ENCODE peak calls at places on chromosomes 12 and 14, in nine cellular contexts. A, R, M, V, D, I, Q, S and K are unnamed samples.

GRCh38 chr12:57899010-57899662 is 42.2 kb upstream of the ATP23 start:
- DNase-seq in A (peak), R (peak), M (peak), V (no peak), D (no peak), I (peak), Q (peak), S (no peak), K (peak)

GRCh38 chr14:90582166-90582565 is 185.3 kb downstream of the CALM1 start:
- DNase-seq in A (no peak), R (no peak), M (no peak), V (no peak), D (no peak), I (no peak), Q (no peak), S (no peak), K (no peak)

GRCh38 chr12:89858718-89859117 is 150.1 kb upstream of the ATP2B1 start:
- DNase-seq in A (no peak), R (no peak), M (no peak), V (no peak), D (no peak), I (no peak), Q (no peak), S (no peak), K (no peak)

GRCh38 chr14:22812744-22813143 is 2.5 kb downstream of the SLC7A7 start:
- DNase-seq in A (no peak), R (no peak), M (no peak), V (no peak), D (no peak), I (no peak), Q (no peak), S (no peak), K (no peak)

GRCh38 chr14:23168246-23168645 is 15.2 kb downstream of the SLC7A8 start:
- DNase-seq in A (no peak), R (no peak), M (no peak), V (no peak), D (no peak), I (no peak), Q (peak), S (no peak), K (no peak)

GRCh38 chr14:98704441-98704840 is 567.6 kb downstream of the BCL11B start:
- DNase-seq in A (no peak), R (no peak), M (no peak), V (no peak), D (no peak), I (no peak), Q (no peak), S (no peak), K (no peak)

GRCh38 chr14:37060496-37061260 is 111.7 kb downstream of the SLC25A21 start:
- DNase-seq in A (no peak), R (no peak), M (no peak), V (no peak), D (no peak), I (no peak), Q (no peak), S (no peak), K (no peak)

GRCh38 chr12:14716848-14717444 is 20.5 kb upstream of the GUCY2C start:
- DNase-seq in A (peak), R (no peak), M (peak), V (no peak), D (peak), I (no peak), Q (peak), S (peak), K (peak)

GRCh38 chr14:22836301-22837058 is at the start of gene MMP14:
- DNase-seq in A (peak), R (peak), M (peak), V (peak), D (peak), I (peak), Q (peak), S (no peak), K (peak)

DNA sequence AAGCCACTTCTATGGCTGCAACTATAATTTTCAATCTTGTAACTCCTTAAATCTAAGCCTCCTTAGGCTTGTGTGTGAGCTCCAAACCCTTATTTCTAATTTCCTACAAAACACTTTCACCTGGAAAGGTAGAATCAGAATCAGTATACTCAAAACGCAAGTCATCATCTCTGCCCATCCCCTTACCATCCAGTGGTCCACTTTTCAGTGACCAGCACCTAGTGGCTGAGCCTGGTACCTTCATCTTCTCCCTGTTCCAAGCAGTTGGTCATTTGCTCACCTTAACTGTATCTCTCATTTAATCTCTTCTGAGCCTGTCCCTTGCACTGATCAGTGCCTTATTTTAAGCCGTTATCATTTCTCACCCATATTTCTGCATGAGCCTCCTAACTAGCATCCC is 107.9 kb downstream of the PPM1H start:
- DNase-seq in A (no peak), R (no peak), M (no peak), V (no peak), D (no peak), I (no peak), Q (no peak), S (peak), K (no peak)
- TF ChIP-seq CTCF in A (no peak), R (no peak), M (peak), V (no peak), D (no peak), I (no peak), Q (peak), S (no peak), K (no peak)

GRCh38 chr14:100466111-100466856 is 120.9 kb downstream of the BEGAIN start:
- DNase-seq in A (no peak), R (no peak), M (no peak), V (no peak), D (no peak), I (peak), Q (no peak), S (no peak), K (no peak)
- H3K4me3 ChIP-seq in A (no peak), R (no peak), M (no peak), V (no peak), D (no peak), I (no peak), Q (no peak), S (no peak), K (no peak)

GRCh38 chr14:102975662-102976061 is 53.2 kb downstream of the AMN start:
- DNase-seq in A (no peak), R (no peak), M (no peak), V (no peak), D (no peak), I (no peak), Q (no peak), S (no peak), K (no peak)
- TF ChIP-seq CTCF in A (peak), R (no peak), M (no peak), V (no peak), D (no peak), I (no peak), Q (no peak), S (no peak), K (no peak)

GRCh38 chr14:101564819-101565698 is 3.8 kb downstream of the DIO3 start:
- DNase-seq in A (no peak), R (no peak), M (no peak), V (no peak), D (no peak), I (peak), Q (no peak), S (peak), K (no peak)
- H3K4me3 ChIP-seq in A (no peak), R (no peak), M (no peak), V (peak), D (no peak), I (no peak), Q (no peak), S (peak), K (no peak)

GRCh38 chr12:108211161-108211560 is 82.1 kb downstream of the WSCD2 start:
- DNase-seq in A (no peak), R (no peak), M (no peak), V (no peak), D (no peak), I (no peak), Q (no peak), S (no peak), K (no peak)

GRCh38 chr12:108214046-108214445 is 85.0 kb downstream of the WSCD2 start:
- DNase-seq in A (no peak), R (no peak), M (no peak), V (no peak), D (no peak), I (no peak), Q (no peak), S (no peak), K (no peak)

GRCh38 chr12:108218911-108219310 is 89.8 kb downstream of the WSCD2 start:
- DNase-seq in A (no peak), R (no peak), M (no peak), V (no peak), D (no peak), I (no peak), Q (no peak), S (no peak), K (no peak)

GRCh38 chr12:108215458-108215857 is 86.4 kb downstream of the WSCD2 start:
- DNase-seq in A (no peak), R (no peak), M (no peak), V (no peak), D (no peak), I (no peak), Q (no peak), S (no peak), K (no peak)

DNA sequence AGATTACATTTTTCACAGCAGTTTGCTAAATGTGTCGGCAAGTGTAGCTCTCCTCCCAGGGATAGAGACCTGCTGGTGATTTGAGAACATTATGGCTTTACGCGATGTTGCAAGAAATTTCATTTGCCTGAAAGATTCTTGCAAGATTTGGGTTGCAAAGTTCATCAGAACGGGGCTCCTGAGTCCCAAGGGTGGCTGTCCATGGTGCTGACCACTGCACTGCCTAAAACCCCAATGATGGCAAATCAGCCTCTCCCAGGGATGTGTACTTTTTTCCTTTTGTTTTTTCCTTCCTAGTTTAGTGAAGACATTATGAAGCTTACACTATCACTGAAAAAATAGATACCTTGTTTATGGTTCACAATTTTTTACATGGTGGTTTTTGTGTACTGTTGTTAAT is 85.4 kb downstream of the WSCD2 start:
- DNase-seq in A (peak), R (no peak), M (peak), V (no peak), D (peak), I (no peak), Q (peak), S (no peak), K (peak)
- TF ChIP-seq CTCF in A (no peak), R (no peak), M (no peak), V (no peak), D (no peak), I (no peak), Q (no peak), S (no peak), K (no peak)